ENCODE peak calls at places on chromosomes 13 and 19, in ten cellular contexts. O, E, B, D, V, P, K, G, C and N are unnamed samples.

GRCh38 chr19:46606681-46607440 is 5.7 kb downstream of the CALM3 start:
- DNase-seq in P (no peak), D (no peak), E (no peak), G (no peak), B (no peak), V (no peak), C (no peak), K (no peak), O (no peak), N (peak)

GRCh38 chr19:18668744-18669523 is 14.5 kb upstream of the CRTC1 start:
- DNase-seq in G (no peak), V (no peak), B (no peak), P (no peak), C (no peak), D (no peak), O (no peak), E (no peak), K (no peak), N (no peak)

GRCh38 chr13:24684600-24684998 is 4.4 kb downstream of the ATP12A start:
- DNase-seq in O (no peak), B (no peak), D (no peak), E (no peak), K (no peak), C (no peak), V (peak), G (no peak), P (no peak), N (no peak)

GRCh38 chr19:38929929-38930775 is at the start of gene SARS2:
- DNase-seq in B (peak), G (peak), O (peak), C (peak), D (peak), K (peak), E (peak), P (peak), V (peak), N (peak)

GRCh38 chr19:38849746-38850230 is at the start of gene HNRNPL:
- DNase-seq in C (no peak), D (peak), E (no peak), V (peak), G (peak), P (no peak), O (peak), B (peak), K (no peak), N (peak)

GRCh38 chr13:91203430-91203829 is 144.1 kb upstream of the MIR17HG start:
- DNase-seq in V (no peak), O (no peak), D (no peak), E (no peak), B (no peak), P (no peak), K (no peak), G (no peak), C (no peak), N (no peak)

GRCh38 chr19:3034845-3035541 is 5.9 kb upstream of the TLE2 start:
- DNase-seq in D (peak), E (no peak), P (peak), K (peak), O (no peak), G (no peak), V (no peak), B (no peak), C (no peak), N (no peak)

GRCh38 chr13:21676611-21677021 is 5.7 kb downstream of the FGF9 start:
- DNase-seq in C (no peak), G (no peak), E (no peak), V (no peak), D (no peak), P (no peak), K (peak), O (no peak), B (no peak), N (peak)

GRCh38 chr13:26050568-26051230 is 1.1 kb downstream of the SHISA2 start:
- DNase-seq in V (peak), B (no peak), P (peak), G (no peak), K (no peak), E (no peak), O (no peak), D (no peak), C (peak), N (no peak)

GRCh38 chr19:45768644-45769053 is 403 bp downstream of the SIX5 start:
- DNase-seq in O (peak), P (peak), E (peak), C (no peak), G (peak), V (peak), D (peak), B (peak), K (peak), N (no peak)

GRCh38 chr19:5805465-5806132 is 732 bp downstream of the NRTN start:
- DNase-seq in V (peak), C (peak), K (peak), G (peak), D (peak), O (peak), P (peak), B (peak), E (peak), N (peak)

GRCh38 chr19:21463449-21464105 is 41.8 kb upstream of the ZNF429 start:
- DNase-seq in V (peak), P (peak), O (peak), K (peak), D (no peak), E (peak), B (peak), G (no peak), C (no peak), N (peak)

GRCh38 chr19:31718898-31719297 is 369.7 kb upstream of the TSHZ3 start:
- DNase-seq in P (no peak), C (no peak), G (no peak), B (no peak), K (no peak), V (no peak), O (no peak), E (no peak), D (no peak), N (no peak)

GRCh38 chr13:26186995-26187394 is 35.1 kb downstream of the RNF6 start:
- DNase-seq in C (peak), D (no peak), P (no peak), K (no peak), G (no peak), B (peak), E (no peak), V (no peak), O (no peak), N (no peak)

GRCh38 chr13:74920361-74920760 is 561.6 kb downstream of the TBC1D4 start:
- DNase-seq in V (no peak), K (no peak), G (no peak), B (no peak), E (no peak), C (no peak), O (no peak), P (no peak), D (no peak), N (no peak)

GRCh38 chr13:99057310-99057975 is 79.6 kb upstream of the DOCK9 start:
- DNase-seq in D (no peak), B (no peak), C (no peak), V (no peak), O (no peak), K (no peak), E (no peak), G (no peak), P (peak), N (no peak)

GRCh38 chr19:54312436-54313362 is at the start of gene LILRA5:
- DNase-seq in E (no peak), P (no peak), B (no peak), O (no peak), C (no peak), D (no peak), K (peak), G (no peak), V (no peak), N (no peak)